ENCODE peak calls at places on chromosomes 3 and 15, in six cellular contexts. One of them, this sample, is unnamed.
A peak's percentile ranks its signal among the peaks of the same experiment; 100 is the strongest.

GRCh38 chr3:119294402-119294888 is 262 bp downstream of the ARHGAP31 start:
- DNase-seq in activated CD4-positive, CD25-positive, alpha-beta regulatory T cell treated with anti-CD3 and anti-CD28 coated beads, Interleukin-2, amount 50 U/mL, for 16 hours: peak; percentile 23
- DNase-seq in mucosa of descending colon: peak; percentile 83
- DNase-seq in HT1080: no peak
- DNase-seq in C1 segment of cervical spinal cord: no peak
- DNase-seq in left ventricle myocardium inferior: peak; percentile 58
- DNase-seq in this sample: peak; percentile 77

GRCh38 chr15:70815604-70816003 is 38.4 kb downstream of the LARP6 start:
- DNase-seq in HT1080: no peak
- DNase-seq in activated CD4-positive, CD25-positive, alpha-beta regulatory T cell treated with anti-CD3 and anti-CD28 coated beads, Interleukin-2, amount 50 U/mL, for 16 hours: no peak
- DNase-seq in left ventricle myocardium inferior: no peak
- DNase-seq in mucosa of descending colon: no peak
- DNase-seq in C1 segment of cervical spinal cord: no peak
- DNase-seq in this sample: no peak

GRCh38 chr3:101084404-101084803 is 91.2 kb upstream of the ABI3BP start:
- DNase-seq in C1 segment of cervical spinal cord: no peak
- DNase-seq in left ventricle myocardium inferior: no peak
- DNase-seq in HT1080: no peak
- DNase-seq in mucosa of descending colon: no peak
- DNase-seq in activated CD4-positive, CD25-positive, alpha-beta regulatory T cell treated with anti-CD3 and anti-CD28 coated beads, Interleukin-2, amount 50 U/mL, for 16 hours: no peak
- DNase-seq in this sample: no peak

GRCh38 chr3:145637105-145637504 is 523.9 kb downstream of the PLOD2 start:
- DNase-seq in activated CD4-positive, CD25-positive, alpha-beta regulatory T cell treated with anti-CD3 and anti-CD28 coated beads, Interleukin-2, amount 50 U/mL, for 16 hours: no peak
- DNase-seq in C1 segment of cervical spinal cord: no peak
- DNase-seq in left ventricle myocardium inferior: no peak
- DNase-seq in HT1080: no peak
- DNase-seq in mucosa of descending colon: no peak
- DNase-seq in this sample: no peak

GRCh38 chr3:187986514-187986934 is 167.4 kb upstream of the LPP start:
- DNase-seq in C1 segment of cervical spinal cord: no peak
- DNase-seq in mucosa of descending colon: no peak
- DNase-seq in activated CD4-positive, CD25-positive, alpha-beta regulatory T cell treated with anti-CD3 and anti-CD28 coated beads, Interleukin-2, amount 50 U/mL, for 16 hours: no peak
- DNase-seq in left ventricle myocardium inferior: no peak
- DNase-seq in HT1080: peak; percentile 99
- DNase-seq in this sample: no peak

GRCh38 chr3:190902292-190902691 is 39.8 kb upstream of the GMNC start:
- DNase-seq in HT1080: peak; percentile 80
- DNase-seq in activated CD4-positive, CD25-positive, alpha-beta regulatory T cell treated with anti-CD3 and anti-CD28 coated beads, Interleukin-2, amount 50 U/mL, for 16 hours: no peak
- DNase-seq in left ventricle myocardium inferior: no peak
- DNase-seq in mucosa of descending colon: no peak
- DNase-seq in C1 segment of cervical spinal cord: no peak
- DNase-seq in this sample: no peak

GRCh38 chr3:172609750-172610149 is 86.5 kb upstream of the TNFSF10 start:
- DNase-seq in mucosa of descending colon: no peak
- DNase-seq in C1 segment of cervical spinal cord: no peak
- DNase-seq in activated CD4-positive, CD25-positive, alpha-beta regulatory T cell treated with anti-CD3 and anti-CD28 coated beads, Interleukin-2, amount 50 U/mL, for 16 hours: no peak
- DNase-seq in left ventricle myocardium inferior: no peak
- DNase-seq in HT1080: no peak
- DNase-seq in this sample: no peak

GRCh38 chr15:29616512-29616911 is 205.8 kb downstream of the TJP1 start:
- DNase-seq in mucosa of descending colon: no peak
- DNase-seq in C1 segment of cervical spinal cord: no peak
- DNase-seq in HT1080: peak; percentile 30
- DNase-seq in activated CD4-positive, CD25-positive, alpha-beta regulatory T cell treated with anti-CD3 and anti-CD28 coated beads, Interleukin-2, amount 50 U/mL, for 16 hours: no peak
- DNase-seq in left ventricle myocardium inferior: no peak
- DNase-seq in this sample: no peak

GRCh38 chr15:91521996-91522395 is 331.5 kb upstream of the SLCO3A1 start:
- DNase-seq in HT1080: peak; percentile 46
- DNase-seq in mucosa of descending colon: no peak
- DNase-seq in C1 segment of cervical spinal cord: no peak
- DNase-seq in activated CD4-positive, CD25-positive, alpha-beta regulatory T cell treated with anti-CD3 and anti-CD28 coated beads, Interleukin-2, amount 50 U/mL, for 16 hours: no peak
- DNase-seq in left ventricle myocardium inferior: no peak
- DNase-seq in this sample: no peak

GRCh38 chr15:38398134-38398533 is 55.8 kb upstream of the FAM98B start:
- DNase-seq in left ventricle myocardium inferior: peak; percentile 38
- DNase-seq in C1 segment of cervical spinal cord: no peak
- DNase-seq in mucosa of descending colon: no peak
- DNase-seq in activated CD4-positive, CD25-positive, alpha-beta regulatory T cell treated with anti-CD3 and anti-CD28 coated beads, Interleukin-2, amount 50 U/mL, for 16 hours: no peak
- DNase-seq in HT1080: peak; percentile 98
- DNase-seq in this sample: no peak

GRCh38 chr3:139020868-139021234 is at the start of gene PRR23B:
- DNase-seq in activated CD4-positive, CD25-positive, alpha-beta regulatory T cell treated with anti-CD3 and anti-CD28 coated beads, Interleukin-2, amount 50 U/mL, for 16 hours: no peak
- DNase-seq in C1 segment of cervical spinal cord: no peak
- DNase-seq in mucosa of descending colon: no peak
- DNase-seq in HT1080: peak; percentile 23
- DNase-seq in left ventricle myocardium inferior: no peak
- DNase-seq in this sample: no peak

GRCh38 chr3:85560088-85560790 is 601.5 kb downstream of the CADM2 start:
- DNase-seq in mucosa of descending colon: no peak
- DNase-seq in left ventricle myocardium inferior: no peak
- DNase-seq in HT1080: no peak
- DNase-seq in activated CD4-positive, CD25-positive, alpha-beta regulatory T cell treated with anti-CD3 and anti-CD28 coated beads, Interleukin-2, amount 50 U/mL, for 16 hours: no peak
- DNase-seq in C1 segment of cervical spinal cord: peak; percentile 16
- DNase-seq in this sample: no peak

GRCh38 chr15:68384451-68385239 is 47.3 kb downstream of the ITGA11 start:
- DNase-seq in activated CD4-positive, CD25-positive, alpha-beta regulatory T cell treated with anti-CD3 and anti-CD28 coated beads, Interleukin-2, amount 50 U/mL, for 16 hours: no peak
- DNase-seq in C1 segment of cervical spinal cord: no peak
- DNase-seq in mucosa of descending colon: no peak
- DNase-seq in left ventricle myocardium inferior: no peak
- DNase-seq in HT1080: peak; percentile 96
- DNase-seq in this sample: no peak

GRCh38 chr3:81419196-81419595 is 342.2 kb downstream of the GBE1 start:
- DNase-seq in HT1080: no peak
- DNase-seq in left ventricle myocardium inferior: no peak
- DNase-seq in activated CD4-positive, CD25-positive, alpha-beta regulatory T cell treated with anti-CD3 and anti-CD28 coated beads, Interleukin-2, amount 50 U/mL, for 16 hours: no peak
- DNase-seq in C1 segment of cervical spinal cord: no peak
- DNase-seq in mucosa of descending colon: no peak
- DNase-seq in this sample: no peak

GRCh38 chr3:123002749-123003497 is 24.6 kb downstream of the SEMA5B start:
- DNase-seq in activated CD4-positive, CD25-positive, alpha-beta regulatory T cell treated with anti-CD3 and anti-CD28 coated beads, Interleukin-2, amount 50 U/mL, for 16 hours: no peak
- DNase-seq in left ventricle myocardium inferior: no peak
- DNase-seq in C1 segment of cervical spinal cord: no peak
- DNase-seq in HT1080: no peak
- DNase-seq in mucosa of descending colon: no peak
- DNase-seq in this sample: no peak

GRCh38 chr15:81049835-81050234 is 49.1 kb downstream of the TLNRD1 start:
- DNase-seq in left ventricle myocardium inferior: no peak
- DNase-seq in mucosa of descending colon: no peak
- DNase-seq in C1 segment of cervical spinal cord: peak; percentile 37
- DNase-seq in HT1080: no peak
- DNase-seq in activated CD4-positive, CD25-positive, alpha-beta regulatory T cell treated with anti-CD3 and anti-CD28 coated beads, Interleukin-2, amount 50 U/mL, for 16 hours: no peak
- DNase-seq in this sample: no peak

GRCh38 chr3:124467980-124468902 is 262.0 kb upstream of the UMPS start:
- DNase-seq in HT1080: peak; percentile 66
- DNase-seq in mucosa of descending colon: no peak
- DNase-seq in C1 segment of cervical spinal cord: no peak
- DNase-seq in left ventricle myocardium inferior: no peak
- DNase-seq in activated CD4-positive, CD25-positive, alpha-beta regulatory T cell treated with anti-CD3 and anti-CD28 coated beads, Interleukin-2, amount 50 U/mL, for 16 hours: no peak
- DNase-seq in this sample: peak; percentile 47

GRCh38 chr15:25347707-25348106 is 91.1 kb downstream of the UBE3A start:
- DNase-seq in mucosa of descending colon: no peak
- DNase-seq in HT1080: no peak
- DNase-seq in left ventricle myocardium inferior: no peak
- DNase-seq in C1 segment of cervical spinal cord: no peak
- DNase-seq in activated CD4-positive, CD25-positive, alpha-beta regulatory T cell treated with anti-CD3 and anti-CD28 coated beads, Interleukin-2, amount 50 U/mL, for 16 hours: no peak
- DNase-seq in this sample: no peak

GRCh38 chr3:45387636-45388348 is 584 bp upstream of the LARS2 start:
- DNase-seq in C1 segment of cervical spinal cord: no peak
- DNase-seq in activated CD4-positive, CD25-positive, alpha-beta regulatory T cell treated with anti-CD3 and anti-CD28 coated beads, Interleukin-2, amount 50 U/mL, for 16 hours: no peak
- DNase-seq in left ventricle myocardium inferior: peak; percentile 15
- DNase-seq in HT1080: no peak
- DNase-seq in mucosa of descending colon: no peak
- DNase-seq in this sample: peak; percentile 33

GRCh38 chr3:42031808-42032475 is 59.2 kb upstream of the TRAK1 start:
- DNase-seq in HT1080: no peak
- DNase-seq in mucosa of descending colon: no peak
- DNase-seq in activated CD4-positive, CD25-positive, alpha-beta regulatory T cell treated with anti-CD3 and anti-CD28 coated beads, Interleukin-2, amount 50 U/mL, for 16 hours: no peak
- DNase-seq in C1 segment of cervical spinal cord: no peak
- DNase-seq in left ventricle myocardium inferior: no peak
- DNase-seq in this sample: no peak

GRCh38 chr15:75065467-75065850 is 42.1 kb downstream of the PPCDC start:
- DNase-seq in HT1080: peak; percentile 28
- DNase-seq in C1 segment of cervical spinal cord: no peak
- DNase-seq in mucosa of descending colon: no peak
- DNase-seq in left ventricle myocardium inferior: no peak
- DNase-seq in activated CD4-positive, CD25-positive, alpha-beta regulatory T cell treated with anti-CD3 and anti-CD28 coated beads, Interleukin-2, amount 50 U/mL, for 16 hours: no peak
- DNase-seq in this sample: no peak

GRCh38 chr15:41888662-41889253 is 5.1 kb downstream of the SPTBN5 start:
- DNase-seq in activated CD4-positive, CD25-positive, alpha-beta regulatory T cell treated with anti-CD3 and anti-CD28 coated beads, Interleukin-2, amount 50 U/mL, for 16 hours: no peak
- DNase-seq in C1 segment of cervical spinal cord: no peak
- DNase-seq in HT1080: no peak
- DNase-seq in mucosa of descending colon: no peak
- DNase-seq in left ventricle myocardium inferior: no peak
- DNase-seq in this sample: no peak

GRCh38 chr3:187831125-187832051 is 86.1 kb upstream of the BCL6 start:
- DNase-seq in C1 segment of cervical spinal cord: no peak
- DNase-seq in mucosa of descending colon: no peak
- DNase-seq in left ventricle myocardium inferior: no peak
- DNase-seq in HT1080: peak; percentile 66
- DNase-seq in activated CD4-positive, CD25-positive, alpha-beta regulatory T cell treated with anti-CD3 and anti-CD28 coated beads, Interleukin-2, amount 50 U/mL, for 16 hours: no peak
- DNase-seq in this sample: no peak

GRCh38 chr3:97131476-97131875 is 317.1 kb downstream of the EPHA6 start:
- DNase-seq in left ventricle myocardium inferior: no peak
- DNase-seq in mucosa of descending colon: no peak
- DNase-seq in C1 segment of cervical spinal cord: no peak
- DNase-seq in HT1080: no peak
- DNase-seq in activated CD4-positive, CD25-positive, alpha-beta regulatory T cell treated with anti-CD3 and anti-CD28 coated beads, Interleukin-2, amount 50 U/mL, for 16 hours: no peak
- DNase-seq in this sample: no peak

GRCh38 chr3:195306359-195306758 is 35.4 kb upstream of the XXYLT1 start:
- DNase-seq in mucosa of descending colon: no peak
- DNase-seq in left ventricle myocardium inferior: no peak
- DNase-seq in activated CD4-positive, CD25-positive, alpha-beta regulatory T cell treated with anti-CD3 and anti-CD28 coated beads, Interleukin-2, amount 50 U/mL, for 16 hours: no peak
- DNase-seq in C1 segment of cervical spinal cord: no peak
- DNase-seq in HT1080: no peak
- DNase-seq in this sample: no peak

GRCh38 chr15:67914537-67915373 is 74.9 kb upstream of the RNU6-1 start:
- DNase-seq in left ventricle myocardium inferior: peak; percentile 73
- DNase-seq in C1 segment of cervical spinal cord: peak; percentile 13
- DNase-seq in HT1080: no peak
- DNase-seq in activated CD4-positive, CD25-positive, alpha-beta regulatory T cell treated with anti-CD3 and anti-CD28 coated beads, Interleukin-2, amount 50 U/mL, for 16 hours: no peak
- DNase-seq in mucosa of descending colon: peak; percentile 66
- DNase-seq in this sample: peak; percentile 71

GRCh38 chr3:46503194-46503924 is 5.6 kb downstream of the RTP3 start:
- DNase-seq in mucosa of descending colon: no peak
- DNase-seq in left ventricle myocardium inferior: no peak
- DNase-seq in C1 segment of cervical spinal cord: no peak
- DNase-seq in HT1080: no peak
- DNase-seq in activated CD4-positive, CD25-positive, alpha-beta regulatory T cell treated with anti-CD3 and anti-CD28 coated beads, Interleukin-2, amount 50 U/mL, for 16 hours: no peak
- DNase-seq in this sample: no peak

This sample was measured in left colon.